ENCODE peak calls at places on chromosomes 2 and 18, in nine cellular contexts. One of them, this sample, is unnamed.

GRCh38 chr18:67425724-67426123 is 90.8 kb downstream of the DSEL start:
- DNase-seq in kidney: no peak
- DNase-seq in NCI-H774: no peak
- DNase-seq in fibroblast of mammary gland: peak
- DNase-seq in hypothalamus: no peak
- DNase-seq in dermis microvascular lymphatic vessel endothelial cell: peak
- DNase-seq in H54: peak
- DNase-seq in BJ: peak
- DNase-seq in HTR-8/SVneo: no peak
- DNase-seq in this sample: no peak

GRCh38 chr2:212546669-212547068 is 8.1 kb upstream of the ERBB4 start:
- DNase-seq in kidney: no peak
- DNase-seq in NCI-H774: no peak
- DNase-seq in fibroblast of mammary gland: no peak
- DNase-seq in hypothalamus: no peak
- DNase-seq in dermis microvascular lymphatic vessel endothelial cell: no peak
- DNase-seq in H54: no peak
- DNase-seq in BJ: no peak
- DNase-seq in HTR-8/SVneo: no peak
- DNase-seq in this sample: no peak

GRCh38 chr2:170845343-170845742 is 28.7 kb downstream of the GAD1 start:
- DNase-seq in kidney: no peak
- DNase-seq in NCI-H774: no peak
- DNase-seq in fibroblast of mammary gland: no peak
- DNase-seq in hypothalamus: no peak
- DNase-seq in dermis microvascular lymphatic vessel endothelial cell: no peak
- DNase-seq in H54: no peak
- DNase-seq in BJ: no peak
- DNase-seq in HTR-8/SVneo: no peak
- DNase-seq in this sample: no peak

GRCh38 chr2:95115418-95115817 is 6.2 kb downstream of the MRPS5 start:
- DNase-seq in kidney: peak
- DNase-seq in NCI-H774: peak
- DNase-seq in fibroblast of mammary gland: peak
- DNase-seq in hypothalamus: peak
- DNase-seq in dermis microvascular lymphatic vessel endothelial cell: peak
- DNase-seq in H54: peak
- DNase-seq in BJ: peak
- DNase-seq in HTR-8/SVneo: peak
- DNase-seq in this sample: peak

GRCh38 chr2:63903003-63903402 is 61.3 kb downstream of the UGP2 start:
- DNase-seq in kidney: no peak
- DNase-seq in NCI-H774: no peak
- DNase-seq in fibroblast of mammary gland: peak
- DNase-seq in hypothalamus: no peak
- DNase-seq in dermis microvascular lymphatic vessel endothelial cell: no peak
- DNase-seq in H54: no peak
- DNase-seq in BJ: no peak
- DNase-seq in HTR-8/SVneo: no peak
- DNase-seq in this sample: no peak

GRCh38 chr2:220959391-220959802 is 612.7 kb downstream of the EPHA4 start:
- DNase-seq in kidney: no peak
- DNase-seq in NCI-H774: no peak
- DNase-seq in fibroblast of mammary gland: no peak
- DNase-seq in hypothalamus: peak
- DNase-seq in dermis microvascular lymphatic vessel endothelial cell: no peak
- DNase-seq in H54: no peak
- DNase-seq in BJ: no peak
- DNase-seq in HTR-8/SVneo: no peak
- DNase-seq in this sample: no peak

GRCh38 chr2:11753452-11753885 is 7.0 kb downstream of the LPIN1 start:
- DNase-seq in kidney: peak
- DNase-seq in NCI-H774: peak
- DNase-seq in fibroblast of mammary gland: no peak
- DNase-seq in hypothalamus: no peak
- DNase-seq in dermis microvascular lymphatic vessel endothelial cell: peak
- DNase-seq in H54: no peak
- DNase-seq in BJ: no peak
- DNase-seq in HTR-8/SVneo: no peak
- DNase-seq in this sample: no peak

GRCh38 chr18:25239636-25240468 is 112.1 kb downstream of the ZNF521 start:
- DNase-seq in kidney: no peak
- DNase-seq in NCI-H774: no peak
- DNase-seq in fibroblast of mammary gland: no peak
- DNase-seq in hypothalamus: no peak
- DNase-seq in dermis microvascular lymphatic vessel endothelial cell: peak
- DNase-seq in H54: no peak
- DNase-seq in BJ: no peak
- DNase-seq in HTR-8/SVneo: no peak
- DNase-seq in this sample: no peak

GRCh38 chr18:8423051-8423558 is 186.1 kb upstream of the RAB12 start:
- DNase-seq in kidney: no peak
- DNase-seq in NCI-H774: no peak
- DNase-seq in fibroblast of mammary gland: peak
- DNase-seq in hypothalamus: no peak
- DNase-seq in dermis microvascular lymphatic vessel endothelial cell: peak
- DNase-seq in H54: peak
- DNase-seq in BJ: no peak
- DNase-seq in HTR-8/SVneo: peak
- DNase-seq in this sample: peak

GRCh38 chr2:28395334-28396061 is 2.8 kb downstream of the FOSL2 start:
- DNase-seq in kidney: peak
- DNase-seq in NCI-H774: no peak
- DNase-seq in fibroblast of mammary gland: peak
- DNase-seq in hypothalamus: peak
- DNase-seq in dermis microvascular lymphatic vessel endothelial cell: peak
- DNase-seq in H54: no peak
- DNase-seq in BJ: no peak
- DNase-seq in HTR-8/SVneo: no peak
- DNase-seq in this sample: no peak

GRCh38 chr18:53790817-53791216 is 433.7 kb downstream of the MBD2 start:
- DNase-seq in kidney: no peak
- DNase-seq in NCI-H774: no peak
- DNase-seq in fibroblast of mammary gland: peak
- DNase-seq in hypothalamus: no peak
- DNase-seq in dermis microvascular lymphatic vessel endothelial cell: no peak
- DNase-seq in H54: no peak
- DNase-seq in BJ: peak
- DNase-seq in HTR-8/SVneo: no peak
- DNase-seq in this sample: no peak

GRCh38 chr2:199278099-199278498 is 179.6 kb downstream of the SATB2 start:
- DNase-seq in kidney: no peak
- DNase-seq in NCI-H774: no peak
- DNase-seq in fibroblast of mammary gland: no peak
- DNase-seq in hypothalamus: no peak
- DNase-seq in dermis microvascular lymphatic vessel endothelial cell: no peak
- DNase-seq in H54: no peak
- DNase-seq in BJ: no peak
- DNase-seq in HTR-8/SVneo: no peak
- DNase-seq in this sample: no peak

GRCh38 chr18:73614812-73615211 is 532.8 kb downstream of the FBXO15 start:
- DNase-seq in kidney: no peak
- DNase-seq in NCI-H774: no peak
- DNase-seq in fibroblast of mammary gland: peak
- DNase-seq in hypothalamus: no peak
- DNase-seq in dermis microvascular lymphatic vessel endothelial cell: no peak
- DNase-seq in H54: no peak
- DNase-seq in BJ: peak
- DNase-seq in HTR-8/SVneo: peak
- DNase-seq in this sample: no peak

GRCh38 chr2:31764169-31764568 is 183.4 kb upstream of the SRD5A2 start:
- DNase-seq in kidney: no peak
- DNase-seq in NCI-H774: no peak
- DNase-seq in fibroblast of mammary gland: peak
- DNase-seq in hypothalamus: no peak
- DNase-seq in dermis microvascular lymphatic vessel endothelial cell: no peak
- DNase-seq in H54: no peak
- DNase-seq in BJ: peak
- DNase-seq in HTR-8/SVneo: peak
- DNase-seq in this sample: no peak

This sample was measured in HepG2.